ENCODE peak calls at places on chromosome 20, in five cellular contexts. M, P, A, X and Q are unnamed samples.

GRCh38 chr20:11716239-11716944 is 201.3 kb upstream of the BTBD3 start:
- DNase-seq in X (no peak), M (no peak), P (no peak), A (no peak), Q (peak; percentile 75)

GRCh38 chr20:53001502-53002301 is 29.5 kb downstream of the TSHZ2 start:
- DNase-seq in A (no peak), P (no peak), M (no peak), X (no peak), Q (no peak)

GRCh38 chr20:31543966-31544598 is 29.8 kb downstream of the HM13 start:
- DNase-seq in P (no peak), A (no peak), X (peak; percentile 37), M (no peak), Q (peak; percentile 93)

GRCh38 chr20:50980071-50980681 is 21.6 kb downstream of the MOCS3 start:
- DNase-seq in P (no peak), A (no peak), M (no peak), X (no peak), Q (peak; percentile 96)

GRCh38 chr20:38728237-38728761 is 4.0 kb downstream of the SLC32A1 start:
- DNase-seq in P (no peak), M (no peak), A (no peak), X (no peak), Q (no peak)

GRCh38 chr20:11378252-11378651 is 539.4 kb upstream of the BTBD3 start:
- DNase-seq in A (no peak), X (no peak), P (no peak), M (no peak), Q (no peak)

GRCh38 chr20:19858972-19859371 is 100.9 kb downstream of the RIN2 start:
- DNase-seq in A (no peak), X (no peak), P (no peak), M (no peak), Q (no peak)

GRCh38 chr20:19995220-19995863 is 21.8 kb upstream of the NAA20 start:
- DNase-seq in X (no peak), M (no peak), A (no peak), P (no peak), Q (peak; percentile 69)

GRCh38 chr20:9323622-9324021 is 190.8 kb upstream of the LAMP5 start:
- DNase-seq in A (no peak), X (no peak), M (no peak), P (no peak), Q (no peak)

GRCh38 chr20:38433304-38433972 is 1.7 kb downstream of the SNHG17 start:
- DNase-seq in A (no peak), X (no peak), P (no peak), M (no peak), Q (no peak)

GRCh38 chr20:59043698-59044097 is 1.1 kb upstream of the PRELID3B start:
- DNase-seq in M (no peak), P (no peak), X (no peak), A (no peak), Q (no peak)

GRCh38 chr20:17449039-17449438 is 82.1 kb downstream of the BFSP1 start:
- DNase-seq in X (no peak), P (no peak), M (no peak), A (no peak), Q (no peak)

GRCh38 chr20:19451591-19452295 is 239.3 kb downstream of the SLC24A3 start:
- DNase-seq in A (no peak), P (no peak), M (no peak), X (no peak), Q (peak; percentile 12)

GRCh38 chr20:57306747-57307146 is 22.9 kb upstream of the SPO11 start:
- DNase-seq in P (no peak), M (no peak), X (no peak), A (no peak), Q (no peak)

GRCh38 chr20:5156670-5157448 is 30.1 kb downstream of the CDS2 start:
- DNase-seq in M (no peak), P (no peak), X (no peak), A (no peak), Q (peak; percentile 76)

GRCh38 chr20:16035576-16035975 is 537.7 kb downstream of the KIF16B start:
- DNase-seq in P (no peak), X (no peak), A (no peak), M (no peak), Q (no peak)

GRCh38 chr20:884983-885952 is 30.9 kb downstream of the ANGPT4 start:
- DNase-seq in A (no peak), X (no peak), P (peak; percentile 77), M (no peak), Q (peak; percentile 45)

GRCh38 chr20:32823078-32823477 is 3.3 kb downstream of the MAPRE1 start:
- DNase-seq in X (no peak), A (no peak), M (no peak), P (no peak), Q (peak; percentile 92)

GRCh38 chr20:34120213-34120612 is 8.2 kb upstream of the EIF2S2 start:
- DNase-seq in A (no peak), X (no peak), P (no peak), M (no peak), Q (no peak)

GRCh38 chr20:45322952-45323383 is 14.9 kb upstream of the MATN4 start:
- DNase-seq in X (peak; percentile 71), A (no peak), M (peak; percentile 68), P (no peak), Q (peak; percentile 32)

GRCh38 chr20:52268184-52268583 is 76.6 kb upstream of the ZFP64 start:
- DNase-seq in A (no peak), M (no peak), P (no peak), X (no peak), Q (peak; percentile 21)

GRCh38 chr20:7912551-7912950 is 27.7 kb downstream of the HAO1 start:
- DNase-seq in X (no peak), M (no peak), A (no peak), P (no peak), Q (peak; percentile 7)

GRCh38 chr20:1118004-1118335 is 432 bp upstream of the PSMF1 start:
- DNase-seq in X (no peak), A (no peak), P (no peak), M (no peak), Q (no peak)

DNA sequence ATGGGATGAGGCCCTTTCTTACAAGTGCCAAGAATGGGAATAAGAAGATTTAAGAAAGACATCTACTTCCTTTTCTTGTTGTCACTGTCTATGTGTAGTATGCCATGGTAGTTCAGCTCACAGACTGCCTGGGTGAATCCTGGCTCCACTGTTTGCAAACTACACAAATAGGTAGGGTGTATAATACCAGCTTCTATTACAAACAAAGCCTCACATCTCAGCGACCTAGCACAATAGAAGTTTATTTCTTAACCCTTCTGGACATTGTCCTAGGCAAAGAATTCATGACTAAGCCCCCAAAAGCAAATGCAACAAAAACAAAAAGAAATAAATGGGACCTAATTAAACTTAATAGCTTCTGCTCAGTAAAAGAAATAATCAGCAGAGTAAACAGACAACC is 74.5 kb downstream of the LINC00237 start:
- DNase-seq in M (no peak), P (no peak), X (no peak), A (no peak), Q (no peak)
- H3K4me3 ChIP-seq in M (no peak overlapping the region), P (no peak overlapping the region), X (no peak overlapping the region), A (no peak overlapping the region), Q (no peak overlapping the region)

GRCh38 chr20:48622421-48622820 is 205.4 kb downstream of the PREX1 start:
- DNase-seq in P (peak; percentile 40), M (no peak), A (no peak), X (no peak), Q (no peak)

GRCh38 chr20:48620112-48620485 is 207.7 kb downstream of the PREX1 start:
- DNase-seq in X (no peak), A (no peak), P (no peak), M (no peak), Q (no peak)

GRCh38 chr20:48623176-48623905 is 204.5 kb downstream of the PREX1 start:
- DNase-seq in X (no peak), M (no peak), P (peak; percentile 17), A (no peak), Q (no peak)

GRCh38 chr20:48620486-48621255 is 207.1 kb downstream of the PREX1 start:
- DNase-seq in A (peak; percentile 90), X (peak; percentile 84), P (peak; percentile 93), M (peak; percentile 84), Q (peak; percentile 81)

GRCh38 chr20:48621256-48622078 is 206.3 kb downstream of the PREX1 start:
- DNase-seq in A (no peak), P (peak; percentile 73), X (no peak), M (no peak), Q (no peak)
- H3K4me3 ChIP-seq in A (no peak overlapping the region), P (no peak overlapping the region), X (no peak overlapping the region), M (no peak overlapping the region), Q (no peak overlapping the region)

GRCh38 chr20:54340206-54340605 is 132.3 kb downstream of the PFDN4 start:
- DNase-seq in P (no peak), X (no peak), A (no peak), M (no peak), Q (no peak)

GRCh38 chr20:54339093-54339492 is 131.2 kb downstream of the PFDN4 start:
- DNase-seq in A (no peak), X (no peak), M (no peak), P (no peak), Q (no peak)

GRCh38 chr20:54343073-54343472 is 132.3 kb upstream of the DOK5 start:
- DNase-seq in M (no peak), A (no peak), X (no peak), P (no peak), Q (no peak)

GRCh38 chr20:54342258-54342782 is 133.1 kb upstream of the DOK5 start:
- DNase-seq in P (no peak), A (no peak), X (no peak), M (no peak), Q (no peak)

DNA sequence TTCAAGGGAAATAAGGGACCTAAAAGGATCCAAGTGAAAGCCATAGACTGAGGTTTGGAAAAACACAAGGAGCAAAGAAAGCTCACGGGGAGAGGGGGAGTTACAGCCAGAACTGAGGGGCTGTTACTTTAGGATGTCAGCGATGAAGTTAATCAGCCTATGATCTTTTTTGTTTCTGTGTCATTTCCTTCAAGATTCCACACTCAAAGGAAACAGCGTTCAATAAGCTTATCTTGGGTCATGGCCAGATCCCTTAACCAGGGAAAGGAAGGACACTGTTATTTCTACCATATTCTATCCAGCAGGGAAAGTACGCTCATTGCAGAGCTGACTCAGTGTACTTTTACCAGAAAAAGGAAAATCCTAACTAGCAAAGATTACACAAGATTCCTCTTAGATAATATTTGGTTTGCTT is 132.8 kb downstream of the PFDN4 start:
- DNase-seq in A (no peak), X (no peak), M (no peak), P (no peak), Q (peak; percentile 35)
- H3K4me3 ChIP-seq in A (no peak overlapping the region), X (no peak overlapping the region), M (no peak overlapping the region), P (no peak overlapping the region), Q (no peak overlapping the region)

GRCh38 chr20:3404402-3404801 is 3.1 kb downstream of the DNAAF9 start:
- DNase-seq in P (no peak), A (no peak), M (no peak), X (no peak), Q (no peak)
- H3K4me3 ChIP-seq in P (no peak overlapping the region), A (no peak overlapping the region), M (no peak overlapping the region), X (no peak overlapping the region), Q (no peak overlapping the region)

DNA sequence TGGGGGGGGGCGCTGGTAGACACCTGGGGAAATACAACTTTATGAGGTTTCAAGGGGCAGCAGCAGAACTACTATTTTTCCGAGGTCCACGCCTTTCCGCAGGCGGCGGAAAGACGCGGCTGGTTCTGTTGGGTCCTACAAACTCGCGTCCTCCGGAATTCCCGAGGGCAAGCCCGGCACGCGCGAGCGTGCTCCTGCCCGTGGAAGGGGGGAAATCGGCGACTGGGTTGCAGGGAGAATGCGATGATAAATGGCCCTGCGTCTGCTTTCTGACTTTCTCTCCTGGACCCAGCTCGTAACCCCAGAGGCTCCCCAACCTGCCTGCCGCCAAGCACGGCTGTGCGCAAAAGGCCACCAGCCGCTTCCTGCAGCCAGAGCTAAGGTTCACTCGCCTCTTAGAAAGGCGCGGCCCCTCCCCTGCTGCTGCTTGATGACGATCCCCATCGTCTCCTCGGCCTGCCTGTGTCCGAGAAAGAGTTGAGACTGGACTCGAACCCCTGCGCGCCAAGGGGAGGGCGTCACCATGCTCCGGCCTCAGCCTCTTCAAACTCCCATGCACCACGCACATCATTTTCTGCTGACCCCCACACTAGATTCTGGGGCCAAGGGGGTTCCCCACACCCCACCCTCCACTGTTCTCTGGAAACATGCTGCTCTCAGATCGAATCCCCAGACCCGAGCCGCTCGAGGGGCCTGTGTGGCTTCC is 6.7 kb downstream of the FOXA2 start:
- DNase-seq in X (peak; percentile 70), P (peak; percentile 87), M (no peak), A (peak; percentile 69), Q (no peak)
- H3K4me3 ChIP-seq in X (no peak overlapping the region), P (peak overlapping the region; percentile 28), M (no peak overlapping the region), A (no peak overlapping the region), Q (no peak overlapping the region)